ENCODE peak calls at places on chromosomes 16 and 17, in seven cellular contexts. Q, C, M, G, B, H and T are unnamed samples.

GRCh38 chr16:10813123-10813455 is 5.5 kb downstream of the TVP23A start:
- DNase-seq in G (no peak), C (no peak), M (no peak), Q (no peak), B (no peak), H (no peak), T (no peak)

GRCh38 chr16:3573146-3573815 is 3.9 kb downstream of the NLRC3 start:
- DNase-seq in Q (no peak), C (no peak), B (no peak), G (no peak), M (no peak), H (no peak), T (no peak)

GRCh38 chr17:48593126-48593829 is at the start of gene HOXB5:
- DNase-seq in G (no peak), M (no peak), C (no peak), Q (no peak), B (peak; percentile 27), H (no peak), T (no peak)

GRCh38 chr16:27784351-27785306 is 234.7 kb downstream of the KATNIP start:
- DNase-seq in G (no peak), Q (no peak), C (no peak), H (no peak), B (no peak), M (no peak), T (no peak)

GRCh38 chr17:82160081-82160480 is 52.6 kb downstream of the CCDC57 start:
- DNase-seq in B (no peak), C (no peak), Q (no peak), M (no peak), H (no peak), G (no peak), T (no peak)

GRCh38 chr16:11497329-11497805 is 89.4 kb downstream of the LITAF start:
- DNase-seq in B (peak; percentile 80), G (peak; percentile 88), C (peak; percentile 65), Q (peak; percentile 90), H (no peak), M (peak; percentile 84), T (peak; percentile 90)

GRCh38 chr17:35889818-35890773 is 9.9 kb upstream of the CCL5 start:
- DNase-seq in M (no peak), Q (peak; percentile 12), G (no peak), B (peak; percentile 79), H (no peak), C (peak; percentile 91), T (no peak)

GRCh38 chr16:79628501-79628975 is 28.0 kb upstream of the MAF start:
- DNase-seq in C (peak; percentile 9), Q (no peak), M (no peak), G (no peak), H (no peak), B (no peak), T (no peak)

GRCh38 chr16:11138769-11139623 is 117.0 kb downstream of the SOCS1 start:
- DNase-seq in C (peak; percentile 78), B (no peak), G (no peak), Q (no peak), H (no peak), M (no peak), T (no peak)

GRCh38 chr16:27369806-27370205 is 32.2 kb upstream of the IL21R start:
- DNase-seq in Q (no peak), M (no peak), H (no peak), B (no peak), G (no peak), C (no peak), T (no peak)

GRCh38 chr17:39665642-39666221 is 583 bp downstream of the TCAP start:
- DNase-seq in Q (no peak), M (peak; percentile 61), C (no peak), G (no peak), H (no peak), B (no peak), T (no peak)

GRCh38 chr17:80441133-80441578 is 26.2 kb downstream of the ENDOV start:
- DNase-seq in B (peak; percentile 80), G (no peak), H (peak; percentile 77), M (no peak), C (peak; percentile 61), Q (no peak), T (peak; percentile 32)

GRCh38 chr16:51151951-51152663 is 1.0 kb upstream of the SALL1 start:
- DNase-seq in M (no peak), B (peak; percentile 85), H (peak; percentile 97), G (peak; percentile 38), C (peak; percentile 89), Q (peak; percentile 61), T (peak; percentile 71)

GRCh38 chr17:74757502-74757901 is 9.1 kb downstream of the NHERF1 start:
- DNase-seq in C (peak; percentile 44), M (peak; percentile 68), H (no peak), B (no peak), G (no peak), Q (no peak), T (no peak)

GRCh38 chr16:11682655-11683096 is 14.4 kb downstream of the SNN start:
- DNase-seq in H (no peak), M (no peak), C (peak; percentile 88), G (no peak), B (no peak), Q (no peak), T (no peak)

GRCh38 chr16:67349172-67349571 is 22.6 kb downstream of the LRRC36 start:
- DNase-seq in M (no peak), G (no peak), H (no peak), C (peak; percentile 37), B (no peak), Q (no peak), T (no peak)

GRCh38 chr17:30380106-30380420 is 1.3 kb downstream of the CPD start:
- DNase-seq in C (no peak), H (no peak), B (no peak), G (no peak), M (no peak), Q (no peak), T (no peak)

GRCh38 chr16:30356401-30357084 is 1.4 kb upstream of the CD2BP2 start:
- DNase-seq in M (peak; percentile 73), G (no peak), B (no peak), H (no peak), C (no peak), Q (no peak), T (no peak)

GRCh38 chr17:15436399-15437369 is 30.7 kb downstream of the CDRT4 start:
- DNase-seq in B (peak; percentile 68), C (peak; percentile 87), H (no peak), Q (peak; percentile 71), M (no peak), G (peak; percentile 24), T (peak; percentile 64)

DNA sequence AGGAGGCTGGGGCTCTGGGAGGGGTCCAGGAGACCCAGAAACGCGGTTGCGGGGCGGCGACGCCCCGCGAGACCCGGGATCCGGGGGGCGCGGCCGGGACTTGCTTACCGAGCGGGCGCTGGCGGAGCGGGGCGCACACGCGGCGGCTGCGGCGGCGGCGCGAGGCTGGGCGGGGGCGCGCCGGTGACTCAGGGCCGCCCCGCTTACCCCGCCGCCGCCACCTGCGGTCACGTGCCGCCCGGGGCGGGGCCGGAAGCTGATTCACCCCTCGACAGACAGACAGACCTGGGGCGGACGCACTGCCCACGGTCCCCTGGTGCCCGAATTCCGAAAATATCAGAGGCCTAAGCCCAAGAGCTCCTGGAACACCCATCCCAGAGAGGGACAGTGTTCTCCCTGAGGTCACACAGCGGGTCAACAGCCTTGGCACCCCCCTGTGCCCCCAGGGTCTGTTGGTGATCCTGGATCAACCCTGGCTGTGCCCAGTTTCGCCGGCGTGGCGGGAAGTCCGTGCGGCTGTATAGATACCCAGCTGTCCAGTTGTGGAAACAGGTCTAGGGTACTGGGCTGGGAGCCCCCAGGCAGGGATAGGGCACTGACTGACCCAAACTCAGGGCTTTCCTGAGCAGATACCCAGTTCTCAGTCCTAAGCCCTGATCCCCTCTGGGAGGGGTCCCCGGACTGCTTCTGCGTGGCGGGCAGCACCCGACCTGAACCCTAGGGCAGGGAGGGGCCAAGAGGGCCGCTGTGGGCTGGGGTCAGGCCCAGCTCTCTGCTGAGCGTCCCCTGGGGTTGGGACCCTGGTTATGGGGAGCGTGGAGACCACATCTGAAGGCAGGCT is at the start of gene FAM83G:
- DNase-seq in G (peak; percentile 87), M (peak; percentile 93), H (no peak), B (peak; percentile 93), C (peak; percentile 65), Q (peak; percentile 36), T (peak; percentile 27)
- H3K4me1 ChIP-seq in G (peaks cover 47% of the 10 kb centered on the region), M (peaks cover 29% of the 10 kb centered on the region), H (peaks cover 26% of the 10 kb centered on the region), B (peaks cover 35% of the 10 kb centered on the region), C (peaks cover 7% of the 10 kb centered on the region), Q (peaks cover 16% of the 10 kb centered on the region), T (peaks cover 4% of the 10 kb centered on the region)

GRCh38 chr16:24015923-24016322 is 180.1 kb downstream of the PRKCB start:
- DNase-seq in M (no peak), H (no peak), Q (no peak), C (no peak), G (no peak), B (no peak), T (no peak)

GRCh38 chr16:24013054-24013636 is 177.4 kb downstream of the PRKCB start:
- DNase-seq in C (no peak), Q (no peak), B (no peak), G (no peak), H (no peak), M (no peak), T (no peak)

GRCh38 chr16:24013733-24014645 is 178.2 kb downstream of the PRKCB start:
- DNase-seq in G (no peak), Q (no peak), B (no peak), H (no peak), M (peak; percentile 77), C (no peak), T (peak; percentile 16)

GRCh38 chr16:24022797-24023196 is 187.0 kb downstream of the PRKCB start:
- DNase-seq in Q (no peak), H (no peak), M (no peak), G (no peak), C (no peak), B (no peak), T (no peak)

GRCh38 chr16:24018485-24018884 is 182.7 kb downstream of the PRKCB start:
- DNase-seq in C (no peak), B (no peak), G (no peak), Q (no peak), H (no peak), M (no peak), T (no peak)
- H3K4me1 ChIP-seq in C (no peaks in the 10 kb centered on the region), B (no peaks in the 10 kb centered on the region), G (no peaks in the 10 kb centered on the region), Q (no peaks in the 10 kb centered on the region), H (no peaks in the 10 kb centered on the region), M (peaks cover 5% of the 10 kb centered on the region), T (no peaks in the 10 kb centered on the region)

DNA sequence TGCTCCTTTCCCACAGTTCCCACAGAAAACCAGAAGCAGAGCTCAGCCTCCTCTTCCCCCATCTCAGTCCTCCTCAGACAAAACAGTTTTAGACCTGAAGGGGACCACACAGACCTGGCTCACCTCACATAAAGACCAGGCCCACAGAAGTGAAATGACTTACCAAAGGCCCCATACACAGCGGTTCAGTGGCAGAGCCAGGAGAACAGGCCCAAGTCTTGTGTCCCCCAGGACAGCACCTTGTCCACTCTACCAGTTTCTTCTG is 5.3 kb downstream of the UBTF start:
- DNase-seq in G (no peak), B (no peak), C (no peak), M (no peak), H (no peak), Q (no peak), T (no peak)
- H3K4me1 ChIP-seq in G (peaks cover 37% of the 10 kb centered on the region), B (peaks cover 12% of the 10 kb centered on the region), C (peaks cover 9% of the 10 kb centered on the region), M (peaks cover 25% of the 10 kb centered on the region), H (peaks cover 8% of the 10 kb centered on the region), Q (peaks cover 36% of the 10 kb centered on the region), T (peaks cover 33% of the 10 kb centered on the region)

DNA sequence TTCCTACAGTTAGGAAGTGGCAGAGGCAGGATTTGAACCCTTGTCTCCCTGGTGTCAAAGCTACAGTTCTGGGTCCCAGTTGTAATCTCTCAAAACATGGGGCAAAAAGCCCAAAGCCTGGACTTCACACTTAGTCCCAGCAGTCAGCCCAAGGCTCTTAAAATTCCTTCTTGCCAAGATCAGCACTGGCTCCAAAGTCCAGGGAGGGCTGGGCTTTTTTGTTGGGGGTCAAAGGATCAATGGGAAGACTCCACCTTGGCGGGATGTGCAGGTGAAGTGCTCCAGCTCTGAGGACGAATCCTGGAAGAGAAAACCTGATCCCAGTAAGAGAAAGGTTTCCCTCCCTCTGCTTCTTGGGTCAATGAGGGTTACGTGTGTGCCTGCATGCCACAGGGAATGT is 195.5 kb downstream of the HAPSTR1 start:
- DNase-seq in G (no peak), H (no peak), B (peak; percentile 32), C (no peak), M (peak; percentile 71), Q (no peak), T (no peak)
- H3K4me1 ChIP-seq in G (no peaks in the 10 kb centered on the region), H (no peaks in the 10 kb centered on the region), B (peaks cover 4% of the 10 kb centered on the region), C (no peaks in the 10 kb centered on the region), M (no peaks in the 10 kb centered on the region), Q (no peaks in the 10 kb centered on the region), T (no peaks in the 10 kb centered on the region)